ENCODE peak calls at places on chromosomes 4 and X, in four cellular contexts. D is GM12878, U is HepG2, P is H1. L is an unnamed sample.

GRCh38 chr4:184473515-184474260 is 662 bp downstream of the IRF2 start:
- DNase-seq in D (no peak), P (no peak), U (no peak), L (peak; percentile 13)

GRCh38 chrX:8254386-8254785 is 83.3 kb upstream of the VCX2 start:
- DNase-seq in U (no peak), P (no peak), D (no peak), L (no peak)

GRCh38 chr4:39452153-39452859 is 6.4 kb downstream of the RPL9 start:
- DNase-seq in D (no peak), P (no peak), U (no peak), L (no peak)

GRCh38 chrX:23557070-23557469 is 110.2 kb upstream of the PRDX4 start:
- DNase-seq in P (no peak), U (peak; percentile 53), D (no peak), L (no peak)

GRCh38 chr4:95020521-95020920 is 262.8 kb downstream of the BMPR1B start:
- DNase-seq in U (no peak), P (no peak), D (no peak), L (no peak)

GRCh38 chr4:6250235-6250983 is 19.2 kb upstream of the WFS1 start:
- DNase-seq in D (peak; percentile 42), P (no peak), U (peak; percentile 67), L (peak; percentile 70)

GRCh38 chr4:156298230-156298629 is 344.6 kb upstream of the CTSO start:
- DNase-seq in D (no peak), U (no peak), P (no peak), L (no peak)

GRCh38 chrX:52420824-52421443 is 52.1 kb downstream of the XAGE2 start:
- DNase-seq in D (no peak), P (no peak), U (no peak), L (no peak)

GRCh38 chrX:25976683-25977310 is 161.3 kb upstream of the MAGEB18 start:
- DNase-seq in U (no peak), D (no peak), P (no peak), L (no peak)

GRCh38 chr4:72055566-72055965 is 23.8 kb downstream of the NPFFR2 start:
- DNase-seq in U (no peak), D (no peak), P (no peak), L (no peak)

DNA sequence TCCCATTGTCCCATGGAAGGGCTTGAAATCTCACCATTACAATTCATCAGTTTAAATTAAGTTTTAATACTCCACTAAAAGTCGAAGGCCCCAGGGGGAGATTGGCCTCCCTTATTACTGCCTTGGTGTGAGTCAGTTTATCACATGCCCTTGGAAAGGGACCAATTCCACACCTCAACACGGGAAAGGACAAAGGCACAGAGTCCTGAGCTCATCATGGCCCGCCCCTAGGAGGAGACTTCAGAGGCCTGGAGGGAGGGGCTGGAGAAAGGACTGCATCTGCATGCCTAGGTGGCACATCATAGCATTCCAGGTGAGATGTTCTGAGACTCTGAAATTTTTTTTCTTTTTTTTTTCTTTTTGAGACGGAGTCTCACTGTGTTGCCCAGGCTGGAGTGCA is 2.8 kb upstream of the SEL1L3 start:
- DNase-seq in U (no peak), P (peak; percentile 27), D (no peak), L (peak; percentile 15)
- TF ChIP-seq SUZ12 in U (no peak), P (no peak), D (no peak), L (no peak)

DNA sequence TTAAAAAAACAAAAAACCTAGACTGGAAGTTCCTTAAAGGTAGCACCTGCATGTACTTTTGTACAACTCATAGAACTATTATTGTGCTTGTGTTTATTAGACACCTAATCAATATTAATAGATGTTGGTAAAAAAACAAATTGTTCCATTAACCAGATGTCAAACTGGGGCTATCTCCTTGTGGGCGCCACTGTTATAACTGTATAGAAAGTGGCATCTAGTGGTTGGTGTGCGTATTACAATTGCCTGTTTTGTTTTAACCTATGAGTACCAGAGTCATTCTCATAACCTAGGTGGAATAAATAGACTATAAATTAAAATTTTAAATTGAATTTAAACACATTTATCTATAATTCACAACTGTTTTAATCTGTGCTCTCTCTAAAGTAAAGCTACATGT is 97.4 kb downstream of the COL4A5 start:
- DNase-seq in P (no peak), D (no peak), U (peak; percentile 22), L (peak; percentile 50)
- TF ChIP-seq SP1 in P (no peak), D (no peak), U (no peak), L (no peak)

GRCh38 chrX:119762718-119763117 is 4.3 kb downstream of the SOWAHD start:
- DNase-seq in D (no peak), P (no peak), U (no peak), L (no peak)

GRCh38 chrX:119759333-119759766 is 962 bp downstream of the SOWAHD start:
- DNase-seq in U (no peak), D (no peak), P (no peak), L (no peak)

GRCh38 chrX:119763836-119764387 is 5.5 kb downstream of the SOWAHD start:
- DNase-seq in P (no peak), D (no peak), U (no peak), L (no peak)

GRCh38 chrX:119760026-119760902 is 1.9 kb downstream of the SOWAHD start:
- DNase-seq in U (no peak), D (no peak), P (no peak), L (no peak)

DNA sequence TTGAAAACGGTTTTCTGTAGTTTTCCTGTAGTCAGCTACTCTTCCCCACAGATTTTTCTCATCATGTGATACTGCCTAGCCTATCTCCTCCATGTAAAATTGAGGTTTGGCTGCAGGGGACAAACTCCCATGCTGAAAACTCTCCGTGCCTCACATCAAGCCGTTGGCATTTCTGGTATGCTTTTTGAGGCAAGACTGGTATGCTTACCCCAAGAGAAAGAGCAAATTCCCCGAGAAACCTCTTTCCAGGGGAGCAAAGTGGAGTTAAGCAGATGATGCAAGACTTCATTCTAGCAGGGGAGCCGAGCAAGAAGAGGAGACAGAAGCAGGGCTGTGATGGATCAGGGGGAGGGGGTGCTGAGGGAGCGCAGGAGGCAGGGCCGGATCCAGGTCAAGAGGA is 4.8 kb downstream of the SOWAHD start:
- DNase-seq in D (no peak), P (no peak), U (no peak), L (no peak)
- TF ChIP-seq SUZ12 in D (no peak), P (no peak), U (no peak), L (no peak)

GRCh38 chr4:27081675-27082579 is 221.3 kb downstream of the STIM2 start:
- DNase-seq in D (peak; percentile 23), P (no peak), U (no peak), L (no peak)

GRCh38 chr4:27084685-27085356 is 224.2 kb downstream of the STIM2 start:
- DNase-seq in D (no peak), P (no peak), U (no peak), L (peak; percentile 64)

GRCh38 chr4:27087306-27088045 is 226.8 kb downstream of the STIM2 start:
- DNase-seq in U (no peak), P (no peak), D (no peak), L (no peak)

GRCh38 chr4:27079056-27079455 is 218.4 kb downstream of the STIM2 start:
- DNase-seq in U (no peak), D (no peak), P (no peak), L (no peak)

GRCh38 chr4:27082786-27083185 is 222.1 kb downstream of the STIM2 start:
- DNase-seq in U (no peak), P (no peak), D (no peak), L (no peak)
- TF ChIP-seq SP1 in U (no peak), P (no peak), D (no peak), L (no peak)

DNA sequence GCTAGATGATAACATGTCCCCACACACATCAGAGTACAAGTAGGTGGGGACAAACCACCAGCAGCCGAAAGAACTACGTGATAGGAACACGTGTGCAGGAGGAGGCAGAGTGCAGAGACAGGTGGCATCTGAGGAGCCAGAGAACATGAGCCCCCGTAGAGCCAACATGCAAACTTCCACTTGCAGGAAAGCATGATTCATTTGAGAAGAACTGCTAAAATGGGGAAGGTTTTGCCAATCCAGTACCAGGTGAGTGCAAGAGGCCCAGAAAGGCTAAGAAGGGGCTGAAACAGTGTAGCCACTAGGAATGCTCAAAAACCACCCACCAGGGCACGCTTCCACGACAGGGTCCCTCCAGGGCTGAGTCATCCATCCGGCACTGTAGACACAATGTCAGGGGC is 149.8 kb upstream of the TENM3 start:
- DNase-seq in U (no peak), D (no peak), P (no peak), L (no peak)
- TF ChIP-seq SUZ12 in U (no peak), D (no peak), P (no peak), L (no peak)

DNA sequence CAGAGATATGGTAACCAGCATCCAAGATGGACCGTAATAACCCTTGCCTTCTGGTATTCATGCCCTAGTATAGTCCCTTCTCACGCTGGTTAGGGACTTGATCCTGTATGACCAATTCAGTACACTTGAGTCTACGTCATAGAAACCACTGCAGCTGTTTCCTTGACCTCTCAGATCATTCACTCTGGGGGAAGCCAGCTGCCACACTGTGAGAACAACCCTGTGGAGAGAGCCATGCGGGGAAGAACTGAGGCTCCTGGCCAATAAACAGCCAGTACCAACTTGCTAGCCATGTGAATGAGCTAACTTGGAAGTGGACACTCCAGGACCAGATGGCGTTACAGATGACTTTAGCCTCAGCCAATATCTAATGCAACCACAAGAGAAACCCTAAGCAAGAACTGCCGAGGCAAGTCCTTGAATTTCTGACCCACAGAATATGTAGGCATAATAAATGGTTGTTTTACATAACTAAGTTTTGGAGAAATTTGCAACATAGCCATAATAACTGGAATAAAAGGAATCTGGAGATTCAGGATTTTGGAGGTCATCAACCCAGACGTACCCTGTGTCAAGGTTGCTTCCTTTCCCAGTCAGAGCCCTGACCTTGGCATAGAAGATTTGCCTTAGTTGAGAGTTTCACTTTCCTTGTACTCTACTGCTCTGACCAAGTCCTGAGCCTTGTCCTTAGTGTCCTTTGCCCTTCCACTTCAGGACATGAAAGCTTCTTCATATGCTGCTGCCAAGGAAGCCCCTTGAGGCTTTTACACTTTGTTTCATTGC is 87.3 kb upstream of the ZNF81 start:
- DNase-seq in U (no peak), D (no peak), P (no peak), L (no peak)
- TF ChIP-seq SP1 in U (no peak), D (no peak), P (no peak), L (no peak)

DNA sequence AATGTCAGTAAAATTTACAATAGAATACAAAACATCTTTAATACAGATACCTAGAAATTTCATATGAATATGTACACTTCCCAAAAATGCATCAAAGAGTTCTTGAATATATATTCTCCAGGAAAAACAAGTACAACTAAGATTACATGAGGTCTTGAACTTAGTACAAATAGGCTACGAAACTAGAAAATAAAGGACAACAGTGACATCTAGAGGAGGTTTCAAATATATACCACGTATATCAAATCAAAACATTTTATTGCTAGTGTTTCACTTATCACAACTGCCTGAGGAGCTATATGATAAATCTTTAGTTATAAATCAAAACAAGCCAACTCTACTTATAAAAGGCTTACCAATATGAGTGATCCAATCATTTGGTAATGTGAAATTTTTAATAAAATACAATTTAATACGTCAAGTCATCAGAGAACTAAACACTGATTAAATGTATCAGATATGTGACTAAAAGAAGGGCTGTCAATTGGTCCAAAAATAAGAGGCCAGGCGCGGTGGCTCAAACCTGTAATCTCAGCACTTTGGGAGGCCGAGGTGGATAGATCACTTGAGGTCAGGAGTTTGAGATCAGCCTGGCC is 36.6 kb downstream of the ANAPC10 start:
- DNase-seq in U (peak; percentile 41), P (no peak), D (no peak), L (peak; percentile 21)
- TF ChIP-seq SUZ12 in U (no peak), P (no peak), D (no peak), L (no peak)

GRCh38 chrX:120001787-120002186 is 58.2 kb upstream of the NKAP start:
- DNase-seq in P (no peak), U (no peak), D (no peak), L (no peak)

GRCh38 chrX:119997570-119997969 is 54.0 kb upstream of the NKAP start:
- DNase-seq in D (no peak), U (no peak), P (no peak), L (no peak)

GRCh38 chrX:119996600-119997524 is 53.3 kb upstream of the NKAP start:
- DNase-seq in P (no peak), U (no peak), D (no peak), L (no peak)

GRCh38 chrX:119999087-119999634 is 55.6 kb upstream of the NKAP start:
- DNase-seq in D (no peak), U (no peak), P (no peak), L (no peak)

GRCh38 chrX:120000490-120001246 is 57.1 kb upstream of the NKAP start:
- DNase-seq in U (no peak), P (no peak), D (no peak), L (no peak)
- TF ChIP-seq SP1 in U (no peak), P (no peak), D (no peak), L (no peak)